ENCODE peak calls at places on chromosomes 13 and 19, in ten cellular contexts. One of them, this sample, is unnamed.

GRCh38 chr13:28601581-28601980 is 57.3 kb upstream of the POMP start:
- DNase-seq in OCI-LY7: no peak
- DNase-seq in cardiac muscle cell: no peak
- DNase-seq in heart left ventricle: no peak
- DNase-seq in pancreas: no peak
- DNase-seq in breast epithelium: no peak
- DNase-seq in fibroblast of the aortic adventitia: no peak
- DNase-seq in AG04449: no peak
- DNase-seq in MM.1S: no peak
- DNase-seq in BJ: no peak
- DNase-seq in this sample: no peak

GRCh38 chr19:46559203-46559602 is 41.9 kb upstream of the CALM3 start:
- DNase-seq in heart left ventricle: no peak
- DNase-seq in cardiac muscle cell: no peak
- DNase-seq in AG04449: no peak
- DNase-seq in MM.1S: no peak
- DNase-seq in OCI-LY7: no peak
- DNase-seq in BJ: no peak
- DNase-seq in pancreas: no peak
- DNase-seq in fibroblast of the aortic adventitia: no peak
- DNase-seq in breast epithelium: no peak
- DNase-seq in this sample: no peak

GRCh38 chr13:42592915-42593718 is 19.2 kb downstream of the TNFSF11 start:
- DNase-seq in heart left ventricle: no peak
- DNase-seq in breast epithelium: no peak
- DNase-seq in OCI-LY7: no peak
- DNase-seq in fibroblast of the aortic adventitia: no peak
- DNase-seq in cardiac muscle cell: no peak
- DNase-seq in AG04449: no peak
- DNase-seq in MM.1S: no peak
- DNase-seq in BJ: no peak
- DNase-seq in pancreas: no peak
- DNase-seq in this sample: no peak

GRCh38 chr19:47240561-47240960 is 9.6 kb upstream of the BBC3 start:
- DNase-seq in heart left ventricle: no peak
- DNase-seq in cardiac muscle cell: no peak
- DNase-seq in fibroblast of the aortic adventitia: no peak
- DNase-seq in OCI-LY7: no peak
- DNase-seq in MM.1S: no peak
- DNase-seq in pancreas: no peak
- DNase-seq in BJ: no peak
- DNase-seq in AG04449: no peak
- DNase-seq in breast epithelium: no peak
- DNase-seq in this sample: no peak

GRCh38 chr13:74246398-74246975 is 112.3 kb upstream of the KLF12 start:
- DNase-seq in fibroblast of the aortic adventitia: peak; percentile 64
- DNase-seq in MM.1S: no peak
- DNase-seq in breast epithelium: no peak
- DNase-seq in OCI-LY7: no peak
- DNase-seq in heart left ventricle: peak; percentile 43
- DNase-seq in pancreas: no peak
- DNase-seq in BJ: no peak
- DNase-seq in AG04449: no peak
- DNase-seq in cardiac muscle cell: no peak
- DNase-seq in this sample: no peak

GRCh38 chr19:591099-591958 is 1.6 kb downstream of the HCN2 start:
- DNase-seq in pancreas: no peak
- DNase-seq in MM.1S: no peak
- DNase-seq in OCI-LY7: no peak
- DNase-seq in breast epithelium: no peak
- DNase-seq in AG04449: no peak
- DNase-seq in cardiac muscle cell: peak; percentile 84
- DNase-seq in BJ: no peak
- DNase-seq in heart left ventricle: no peak
- DNase-seq in fibroblast of the aortic adventitia: no peak
- DNase-seq in this sample: no peak

GRCh38 chr13:21058361-21058760 is 3.0 kb downstream of the LATS2 start:
- DNase-seq in cardiac muscle cell: no peak
- DNase-seq in fibroblast of the aortic adventitia: peak; percentile 63
- DNase-seq in AG04449: no peak
- DNase-seq in BJ: no peak
- DNase-seq in breast epithelium: no peak
- DNase-seq in heart left ventricle: no peak
- DNase-seq in MM.1S: no peak
- DNase-seq in OCI-LY7: no peak
- DNase-seq in pancreas: no peak
- DNase-seq in this sample: no peak

GRCh38 chr19:14413765-14414171 is 5.4 kb downstream of the DDX39A start:
- DNase-seq in BJ: no peak
- DNase-seq in pancreas: no peak
- DNase-seq in fibroblast of the aortic adventitia: peak; percentile 48
- DNase-seq in cardiac muscle cell: no peak
- DNase-seq in AG04449: no peak
- DNase-seq in breast epithelium: no peak
- DNase-seq in OCI-LY7: no peak
- DNase-seq in heart left ventricle: no peak
- DNase-seq in MM.1S: no peak
- DNase-seq in this sample: no peak

GRCh38 chr13:87798536-87798935 is 127.4 kb downstream of the SLITRK5 start:
- DNase-seq in BJ: no peak
- DNase-seq in MM.1S: no peak
- DNase-seq in heart left ventricle: no peak
- DNase-seq in AG04449: no peak
- DNase-seq in OCI-LY7: no peak
- DNase-seq in cardiac muscle cell: no peak
- DNase-seq in breast epithelium: no peak
- DNase-seq in pancreas: no peak
- DNase-seq in fibroblast of the aortic adventitia: no peak
- DNase-seq in this sample: no peak

GRCh38 chr19:938233-938923 is 12.5 kb downstream of the ARID3A start:
- DNase-seq in OCI-LY7: no peak
- DNase-seq in fibroblast of the aortic adventitia: no peak
- DNase-seq in BJ: no peak
- DNase-seq in AG04449: no peak
- DNase-seq in MM.1S: no peak
- DNase-seq in breast epithelium: no peak
- DNase-seq in pancreas: no peak
- DNase-seq in cardiac muscle cell: no peak
- DNase-seq in heart left ventricle: no peak
- DNase-seq in this sample: no peak

GRCh38 chr13:97953376-97953970 is at the start of gene IPO5:
- DNase-seq in cardiac muscle cell: no peak
- DNase-seq in heart left ventricle: no peak
- DNase-seq in BJ: no peak
- DNase-seq in pancreas: no peak
- DNase-seq in OCI-LY7: peak; percentile 7
- DNase-seq in fibroblast of the aortic adventitia: no peak
- DNase-seq in AG04449: no peak
- DNase-seq in breast epithelium: no peak
- DNase-seq in MM.1S: no peak
- DNase-seq in this sample: no peak

GRCh38 chr19:30877591-30878230 is 471.5 kb downstream of the TSHZ3 start:
- DNase-seq in breast epithelium: no peak
- DNase-seq in BJ: no peak
- DNase-seq in AG04449: no peak
- DNase-seq in heart left ventricle: no peak
- DNase-seq in pancreas: no peak
- DNase-seq in MM.1S: no peak
- DNase-seq in fibroblast of the aortic adventitia: no peak
- DNase-seq in OCI-LY7: no peak
- DNase-seq in cardiac muscle cell: no peak
- DNase-seq in this sample: no peak

GRCh38 chr19:21434516-21434915 is 37.6 kb downstream of the ZNF493 start:
- DNase-seq in OCI-LY7: no peak
- DNase-seq in pancreas: no peak
- DNase-seq in fibroblast of the aortic adventitia: no peak
- DNase-seq in AG04449: no peak
- DNase-seq in heart left ventricle: no peak
- DNase-seq in MM.1S: no peak
- DNase-seq in BJ: no peak
- DNase-seq in cardiac muscle cell: no peak
- DNase-seq in breast epithelium: no peak
- DNase-seq in this sample: no peak

GRCh38 chr19:16542894-16543498 is 759 bp upstream of the CHERP start:
- DNase-seq in cardiac muscle cell: no peak
- DNase-seq in AG04449: no peak
- DNase-seq in OCI-LY7: peak; percentile 31
- DNase-seq in fibroblast of the aortic adventitia: peak; percentile 6
- DNase-seq in BJ: no peak
- DNase-seq in MM.1S: peak; percentile 15
- DNase-seq in heart left ventricle: no peak
- DNase-seq in breast epithelium: no peak
- DNase-seq in pancreas: no peak
- DNase-seq in this sample: no peak

GRCh38 chr13:78286748-78287147 is 316.6 kb downstream of the POU4F1 start:
- DNase-seq in OCI-LY7: no peak
- DNase-seq in pancreas: no peak
- DNase-seq in AG04449: no peak
- DNase-seq in breast epithelium: no peak
- DNase-seq in fibroblast of the aortic adventitia: no peak
- DNase-seq in MM.1S: no peak
- DNase-seq in cardiac muscle cell: no peak
- DNase-seq in BJ: no peak
- DNase-seq in heart left ventricle: no peak
- DNase-seq in this sample: no peak

GRCh38 chr13:30746816-30747215 is 11.5 kb downstream of the ALOX5AP start:
- DNase-seq in cardiac muscle cell: no peak
- DNase-seq in OCI-LY7: no peak
- DNase-seq in heart left ventricle: no peak
- DNase-seq in fibroblast of the aortic adventitia: no peak
- DNase-seq in AG04449: no peak
- DNase-seq in BJ: no peak
- DNase-seq in MM.1S: no peak
- DNase-seq in breast epithelium: no peak
- DNase-seq in pancreas: no peak
- DNase-seq in this sample: no peak

GRCh38 chr13:60837806-60838205 is 440.8 kb downstream of the TDRD3 start:
- DNase-seq in cardiac muscle cell: no peak
- DNase-seq in heart left ventricle: no peak
- DNase-seq in pancreas: no peak
- DNase-seq in fibroblast of the aortic adventitia: peak; percentile 53
- DNase-seq in AG04449: no peak
- DNase-seq in MM.1S: no peak
- DNase-seq in OCI-LY7: no peak
- DNase-seq in BJ: no peak
- DNase-seq in breast epithelium: no peak
- DNase-seq in this sample: no peak

GRCh38 chr13:93766719-93767118 is 540.1 kb downstream of the GPC6 start:
- DNase-seq in AG04449: no peak
- DNase-seq in pancreas: no peak
- DNase-seq in cardiac muscle cell: no peak
- DNase-seq in breast epithelium: no peak
- DNase-seq in MM.1S: no peak
- DNase-seq in fibroblast of the aortic adventitia: no peak
- DNase-seq in heart left ventricle: no peak
- DNase-seq in BJ: no peak
- DNase-seq in OCI-LY7: no peak
- DNase-seq in this sample: no peak
- H3K4me3 ChIP-seq in AG04449: no peak overlapping the region
- H3K4me3 ChIP-seq in pancreas: no peak overlapping the region
- H3K4me3 ChIP-seq in cardiac muscle cell: no peak overlapping the region
- H3K4me3 ChIP-seq in breast epithelium: no peak overlapping the region
- H3K4me3 ChIP-seq in MM.1S: no peak overlapping the region
- H3K4me3 ChIP-seq in fibroblast of the aortic adventitia: no peak overlapping the region
- H3K4me3 ChIP-seq in heart left ventricle: no peak overlapping the region
- H3K4me3 ChIP-seq in BJ: no peak overlapping the region
- H3K4me3 ChIP-seq in OCI-LY7: no peak overlapping the region
- H3K4me3 ChIP-seq in this sample: no peak overlapping the region

GRCh38 chr13:73061478-73062275 is 2.9 kb downstream of the KLF5 start:
- DNase-seq in breast epithelium: no peak
- DNase-seq in heart left ventricle: no peak
- DNase-seq in fibroblast of the aortic adventitia: no peak
- DNase-seq in cardiac muscle cell: no peak
- DNase-seq in MM.1S: no peak
- DNase-seq in BJ: no peak
- DNase-seq in pancreas: no peak
- DNase-seq in OCI-LY7: no peak
- DNase-seq in AG04449: no peak
- DNase-seq in this sample: no peak
- H3K4me3 ChIP-seq in breast epithelium: peak overlapping the region; percentile 70
- H3K4me3 ChIP-seq in heart left ventricle: peak overlapping the region; percentile 70
- H3K4me3 ChIP-seq in fibroblast of the aortic adventitia: no peak overlapping the region
- H3K4me3 ChIP-seq in cardiac muscle cell: no peak overlapping the region
- H3K4me3 ChIP-seq in MM.1S: no peak overlapping the region
- H3K4me3 ChIP-seq in BJ: peak overlapping the region; percentile 93
- H3K4me3 ChIP-seq in pancreas: no peak overlapping the region
- H3K4me3 ChIP-seq in OCI-LY7: no peak overlapping the region
- H3K4me3 ChIP-seq in AG04449: peak overlapping the region; percentile 38
- H3K4me3 ChIP-seq in this sample: no peak overlapping the region

GRCh38 chr13:112068531-112069062 is 1.6 kb downstream of the SOX1 start:
- DNase-seq in fibroblast of the aortic adventitia: no peak
- DNase-seq in BJ: no peak
- DNase-seq in cardiac muscle cell: no peak
- DNase-seq in heart left ventricle: no peak
- DNase-seq in pancreas: no peak
- DNase-seq in OCI-LY7: no peak
- DNase-seq in breast epithelium: no peak
- DNase-seq in AG04449: no peak
- DNase-seq in MM.1S: no peak
- DNase-seq in this sample: no peak
- H3K4me3 ChIP-seq in fibroblast of the aortic adventitia: no peak overlapping the region
- H3K4me3 ChIP-seq in BJ: no peak overlapping the region
- H3K4me3 ChIP-seq in cardiac muscle cell: no peak overlapping the region
- H3K4me3 ChIP-seq in heart left ventricle: no peak overlapping the region
- H3K4me3 ChIP-seq in pancreas: no peak overlapping the region
- H3K4me3 ChIP-seq in OCI-LY7: no peak overlapping the region
- H3K4me3 ChIP-seq in breast epithelium: no peak overlapping the region
- H3K4me3 ChIP-seq in AG04449: no peak overlapping the region
- H3K4me3 ChIP-seq in MM.1S: no peak overlapping the region
- H3K4me3 ChIP-seq in this sample: no peak overlapping the region

GRCh38 chr19:18433039-18433691 is 4.8 kb downstream of the ISYNA1 start:
- DNase-seq in MM.1S: no peak
- DNase-seq in fibroblast of the aortic adventitia: no peak
- DNase-seq in pancreas: no peak
- DNase-seq in BJ: no peak
- DNase-seq in OCI-LY7: peak; percentile 38
- DNase-seq in AG04449: no peak
- DNase-seq in breast epithelium: no peak
- DNase-seq in cardiac muscle cell: no peak
- DNase-seq in heart left ventricle: no peak
- DNase-seq in this sample: no peak

GRCh38 chr19:18435185-18435841 is 2.6 kb downstream of the ISYNA1 start:
- DNase-seq in breast epithelium: no peak
- DNase-seq in heart left ventricle: no peak
- DNase-seq in cardiac muscle cell: no peak
- DNase-seq in MM.1S: no peak
- DNase-seq in pancreas: no peak
- DNase-seq in OCI-LY7: no peak
- DNase-seq in BJ: no peak
- DNase-seq in fibroblast of the aortic adventitia: no peak
- DNase-seq in AG04449: no peak
- DNase-seq in this sample: no peak

GRCh38 chr19:18435848-18436631 is 1.9 kb downstream of the ISYNA1 start:
- DNase-seq in MM.1S: no peak
- DNase-seq in BJ: no peak
- DNase-seq in fibroblast of the aortic adventitia: no peak
- DNase-seq in cardiac muscle cell: no peak
- DNase-seq in OCI-LY7: no peak
- DNase-seq in breast epithelium: no peak
- DNase-seq in AG04449: no peak
- DNase-seq in heart left ventricle: no peak
- DNase-seq in pancreas: no peak
- DNase-seq in this sample: no peak

GRCh38 chr19:18433735-18434398 is 4.1 kb downstream of the ISYNA1 start:
- DNase-seq in breast epithelium: no peak
- DNase-seq in pancreas: no peak
- DNase-seq in BJ: no peak
- DNase-seq in AG04449: no peak
- DNase-seq in MM.1S: no peak
- DNase-seq in heart left ventricle: no peak
- DNase-seq in OCI-LY7: no peak
- DNase-seq in cardiac muscle cell: peak; percentile 55
- DNase-seq in fibroblast of the aortic adventitia: no peak
- DNase-seq in this sample: no peak

GRCh38 chr19:18434411-18435184 is 3.3 kb downstream of the ISYNA1 start:
- DNase-seq in BJ: no peak
- DNase-seq in MM.1S: no peak
- DNase-seq in fibroblast of the aortic adventitia: no peak
- DNase-seq in AG04449: no peak
- DNase-seq in OCI-LY7: no peak
- DNase-seq in heart left ventricle: no peak
- DNase-seq in pancreas: no peak
- DNase-seq in cardiac muscle cell: no peak
- DNase-seq in breast epithelium: no peak
- DNase-seq in this sample: no peak
- H3K4me3 ChIP-seq in BJ: no peak overlapping the region
- H3K4me3 ChIP-seq in MM.1S: no peak overlapping the region
- H3K4me3 ChIP-seq in fibroblast of the aortic adventitia: no peak overlapping the region
- H3K4me3 ChIP-seq in AG04449: no peak overlapping the region
- H3K4me3 ChIP-seq in OCI-LY7: no peak overlapping the region
- H3K4me3 ChIP-seq in heart left ventricle: no peak overlapping the region
- H3K4me3 ChIP-seq in pancreas: no peak overlapping the region
- H3K4me3 ChIP-seq in cardiac muscle cell: peak overlapping the region; percentile 25
- H3K4me3 ChIP-seq in breast epithelium: peak overlapping the region; percentile 72
- H3K4me3 ChIP-seq in this sample: no peak overlapping the region

This sample was measured in Jurkat, Clone E6-1.